ENCODE peak calls at places on chromosomes 6 and 20, in five cellular contexts. F, B, L, P and S are unnamed samples.
A peak's percentile ranks its signal among the peaks of the same experiment; 100 is the strongest.

GRCh38 chr6:27136077-27136644 is 111.3 kb upstream of the PRSS16 start:
- DNase-seq in L (no peak), P (no peak), F (no peak), B (no peak), S (no peak)

GRCh38 chr6:31865205-31866118 is 2.8 kb upstream of the NEU1 start:
- DNase-seq in P (no peak), F (no peak), B (no peak), L (no peak), S (no peak)

GRCh38 chr20:46832555-46832954 is 62.1 kb upstream of the EYA2 start:
- DNase-seq in F (no peak), B (no peak), L (peak; percentile 41), P (no peak), S (no peak)

GRCh38 chr6:111461860-111462259 is 21.2 kb downstream of the REV3L start:
- DNase-seq in B (no peak), L (no peak), P (no peak), F (no peak), S (no peak)

GRCh38 chr20:41748756-41749582 is 130.8 kb upstream of the CHD6 start:
- DNase-seq in L (no peak), F (no peak), P (no peak), B (no peak), S (no peak)

GRCh38 chr20:3919352-3919751 is 30.2 kb downstream of the PANK2 start:
- DNase-seq in B (no peak), P (no peak), L (peak; percentile 54), F (no peak), S (no peak)

GRCh38 chr6:109872549-109872948 is 105.6 kb upstream of the GPR6 start:
- DNase-seq in B (no peak), F (no peak), L (no peak), P (no peak), S (no peak)

GRCh38 chr6:113562248-113562647 is 294.9 kb upstream of the MARCKS start:
- DNase-seq in L (no peak), F (no peak), B (no peak), P (no peak), S (no peak)

GRCh38 chr6:168088161-168089106 is 9.4 kb upstream of the FRMD1 start:
- DNase-seq in P (no peak), B (no peak), L (peak; percentile 74), F (no peak), S (peak; percentile 61)

GRCh38 chr6:165626711-165627110 is 36.3 kb downstream of the PDE10A start:
- DNase-seq in P (no peak), L (no peak), B (no peak), F (no peak), S (no peak)

DNA sequence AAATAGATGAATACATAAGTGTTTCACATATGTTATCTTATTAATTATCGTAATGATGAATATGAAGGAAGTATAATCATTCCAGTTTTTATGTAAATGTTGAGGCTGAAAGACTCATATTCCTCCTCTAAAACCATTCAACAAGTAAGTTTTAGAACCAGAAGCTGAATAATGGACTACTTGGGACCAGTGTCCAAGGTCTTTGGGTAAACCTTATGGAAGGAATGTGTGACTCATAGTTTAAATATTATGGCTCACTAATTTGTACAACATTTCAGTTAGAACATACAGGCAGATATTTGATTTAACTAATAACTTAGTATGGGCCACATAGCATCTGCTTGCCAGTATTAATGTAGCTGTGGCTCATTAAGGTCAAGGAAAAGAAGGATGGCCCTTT is 209.6 kb downstream of the TFAP2B start:
- DNase-seq in L (no peak), P (no peak), F (no peak), B (no peak), S (no peak)
- H3K27ac ChIP-seq in L (no peak overlapping the region), P (no peak overlapping the region), F (no peak overlapping the region), B (no peak overlapping the region), S (no peak overlapping the region)

GRCh38 chr20:62554214-62554897 is 78.6 kb upstream of the GATA5 start:
- DNase-seq in F (no peak), P (no peak), L (no peak), B (no peak), S (no peak)

GRCh38 chr20:62555642-62556420 is 80.0 kb upstream of the GATA5 start:
- DNase-seq in F (no peak), B (no peak), L (no peak), P (no peak), S (no peak)

GRCh38 chr20:62553136-62553837 is 77.5 kb upstream of the GATA5 start:
- DNase-seq in F (no peak), L (no peak), P (no peak), B (no peak), S (no peak)

GRCh38 chr20:62553838-62554161 is 78.0 kb upstream of the GATA5 start:
- DNase-seq in B (no peak), L (no peak), P (no peak), F (no peak), S (no peak)

GRCh38 chr20:62554898-62555641 is 79.3 kb upstream of the GATA5 start:
- DNase-seq in P (no peak), L (no peak), F (no peak), B (no peak), S (no peak)
- H3K27me3 ChIP-seq in P (peaks cover 88% of the 10 kb centered on the region), L (peaks cover 88% of the 10 kb centered on the region), F (peaks cover 13% of the 10 kb centered on the region), B (peaks cover 17% of the 10 kb centered on the region), S (peaks cover 53% of the 10 kb centered on the region)

GRCh38 chr6:13988049-13988738 is 63.4 kb downstream of the RNF182 start:
- DNase-seq in B (no peak), P (no peak), L (no peak), F (no peak), S (no peak)

GRCh38 chr6:13987400-13987865 is 62.7 kb downstream of the RNF182 start:
- DNase-seq in B (no peak), L (no peak), F (no peak), P (no peak), S (no peak)

GRCh38 chr6:13986700-13987399 is 62.1 kb downstream of the RNF182 start:
- DNase-seq in P (no peak), B (no peak), F (no peak), L (no peak), S (no peak)

GRCh38 chr6:13988908-13989307 is 64.2 kb downstream of the RNF182 start:
- DNase-seq in B (no peak), L (no peak), F (no peak), P (no peak), S (no peak)

GRCh38 chr6:13985663-13986325 is 61.0 kb downstream of the RNF182 start:
- DNase-seq in F (no peak), L (no peak), B (no peak), P (no peak), S (no peak)
- H3K4me3 ChIP-seq in F (no peak overlapping the region), L (no peak overlapping the region), B (no peak overlapping the region), P (no peak overlapping the region), S (no peak overlapping the region)

DNA sequence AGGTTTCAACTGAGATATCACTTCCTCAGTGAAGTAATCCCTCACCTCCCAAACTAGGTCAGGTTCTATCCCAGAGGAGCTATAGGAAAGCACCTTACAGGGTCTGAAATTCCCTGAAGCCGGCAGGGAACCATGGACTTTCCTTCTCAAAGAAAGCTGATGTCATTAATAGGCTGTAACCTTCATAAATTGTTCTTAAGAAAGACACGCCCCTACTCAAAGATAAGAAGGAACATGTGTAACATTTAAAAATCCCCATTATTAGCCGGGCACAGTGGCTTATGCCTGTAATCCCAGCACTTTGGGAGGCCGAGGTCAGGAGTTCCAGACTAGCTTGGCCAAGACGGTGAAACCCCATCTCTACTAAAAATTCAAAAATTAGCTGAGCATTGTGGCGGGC is 50.0 kb upstream of the RNGTT start:
- DNase-seq in P (no peak), L (no peak), B (no peak), F (no peak), S (no peak)
- H3K27ac ChIP-seq in P (no peak overlapping the region), L (no peak overlapping the region), B (no peak overlapping the region), F (no peak overlapping the region), S (no peak overlapping the region)

GRCh38 chr20:18057994-18058349 is 256 bp upstream of the OVOL2 start:
- DNase-seq in F (peak; percentile 55), L (no peak), P (no peak), B (no peak), S (no peak)

GRCh38 chr20:18058661-18059467 is 1.1 kb upstream of the OVOL2 start:
- DNase-seq in L (no peak), F (peak; percentile 76), P (peak; percentile 90), B (no peak), S (no peak)

GRCh38 chr20:18057106-18057993 is at the start of gene OVOL2:
- DNase-seq in P (peak; percentile 93), L (no peak), B (no peak), F (peak; percentile 93), S (no peak)

GRCh38 chr20:18055261-18055660 is 2.5 kb downstream of the OVOL2 start:
- DNase-seq in L (no peak), B (no peak), P (no peak), F (no peak), S (no peak)

DNA sequence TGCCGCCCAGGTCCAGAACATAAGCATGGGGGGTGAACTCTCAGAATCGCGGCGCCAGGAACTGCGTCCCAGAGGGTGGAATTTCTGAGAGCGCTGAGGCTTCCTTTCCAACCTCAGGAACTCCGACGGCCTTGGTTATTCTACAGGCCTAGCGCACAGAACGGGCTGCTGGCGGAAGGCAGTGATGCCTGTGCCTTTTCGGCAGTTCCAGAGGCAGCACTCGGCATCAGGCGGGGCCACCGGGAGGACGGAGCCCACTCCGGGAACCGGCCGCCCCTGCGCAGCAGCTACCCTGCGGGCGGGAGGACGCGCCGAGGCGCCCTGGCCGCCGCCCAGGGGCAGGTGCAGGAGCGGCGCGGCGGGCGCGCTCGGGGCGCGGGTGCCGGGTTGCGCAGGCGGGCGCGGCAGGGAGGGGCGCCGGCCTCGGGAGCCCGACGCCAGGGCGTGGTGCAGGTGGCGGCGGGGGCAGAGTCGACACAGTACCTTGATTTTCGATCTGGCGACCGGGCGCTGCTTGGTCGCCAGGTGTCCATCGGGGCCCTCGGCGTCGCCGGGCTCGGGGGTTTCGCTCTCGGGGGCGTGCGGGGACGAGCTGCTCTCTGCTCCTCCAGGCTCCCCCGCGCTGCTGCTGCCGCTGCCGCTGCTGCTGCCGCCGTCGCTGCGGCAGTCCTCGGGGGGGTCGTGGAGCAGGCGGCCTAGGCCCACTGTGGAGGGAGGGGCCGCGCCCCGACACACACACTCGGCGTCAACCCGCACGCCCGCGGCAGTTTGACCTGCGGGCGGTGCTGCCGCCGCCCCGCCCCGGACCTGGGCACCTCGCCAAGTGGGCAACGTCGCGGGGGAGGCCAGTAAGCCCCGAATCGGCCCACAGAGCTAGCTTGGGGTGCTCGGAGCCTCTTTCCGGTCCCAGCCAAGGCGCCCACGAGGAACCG is 1.3 kb downstream of the OVOL2 start:
- DNase-seq in F (no peak), B (no peak), P (peak; percentile 70), L (no peak), S (no peak)
- H3K27me3 ChIP-seq in F (no peaks in the 10 kb centered on the region), B (peaks cover 24% of the 10 kb centered on the region), P (no peaks in the 10 kb centered on the region), L (peaks cover 68% of the 10 kb centered on the region), S (peaks cover 66% of the 10 kb centered on the region)

DNA sequence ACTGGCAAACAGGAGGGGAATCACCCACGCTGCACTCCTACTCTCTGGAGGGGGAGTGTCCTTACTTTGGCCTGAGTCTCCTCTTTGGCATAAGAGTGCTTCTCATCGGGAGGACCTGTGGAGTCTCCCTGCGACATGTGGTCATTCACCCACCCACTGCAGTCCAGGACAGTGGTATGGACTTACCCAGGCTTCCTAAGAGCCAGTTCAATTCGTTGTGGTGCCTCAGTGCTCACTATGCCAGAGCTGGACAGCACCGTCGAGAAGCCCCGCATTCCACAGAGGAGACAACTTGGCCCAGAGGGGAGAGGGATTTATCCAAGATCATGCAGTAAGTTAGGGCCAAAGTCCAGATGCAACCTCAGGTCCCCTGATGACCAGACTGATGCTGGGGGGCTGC is 86.2 kb upstream of the CCDC167 start:
- DNase-seq in F (no peak), B (no peak), L (no peak), P (no peak), S (no peak)
- H3K4me3 ChIP-seq in F (no peak overlapping the region), B (no peak overlapping the region), L (no peak overlapping the region), P (no peak overlapping the region), S (no peak overlapping the region)

GRCh38 chr6:151069641-151070040 is 170.1 kb upstream of the AKAP12 start:
- DNase-seq in B (no peak), L (no peak), P (no peak), F (no peak), S (no peak)
- H3K27ac ChIP-seq in B (no peak overlapping the region), L (peak overlapping the region; percentile 49), P (peak overlapping the region; percentile 98), F (peak overlapping the region; percentile 59), S (peak overlapping the region; percentile 48)